ENCODE peak calls at places on chromosomes 12 and 14, in nine cellular contexts. H is CD4-positive, CD25-positive, alpha-beta regulatory T cell; A is suprapubic skin; B is stomach; D is HT1080; P is RPMI8226; J is Right ventricle myocardium superior; L is ureter; Q is GM23248. K is an unnamed sample.
A peak's percentile ranks its signal among the peaks of the same experiment; 100 is the strongest.

GRCh38 chr14:94602722-94603121 is 9.5 kb upstream of the SERPINA3 start:
- DNase-seq in D (no peak), B (no peak), L (no peak), A (no peak), H (no peak), J (no peak), P (no peak), Q (no peak), K (no peak)

GRCh38 chr12:2642176-2642892 is 152.4 kb upstream of the FKBP4 start:
- DNase-seq in B (no peak), D (no peak), L (no peak), A (no peak), Q (no peak), H (peak; percentile 12), P (no peak), J (no peak), K (no peak)

GRCh38 chr12:87383705-87384104 is 645.5 kb downstream of the C12orf50 start:
- DNase-seq in J (no peak), L (no peak), D (peak; percentile 4), H (no peak), Q (no peak), A (no peak), B (no peak), P (no peak), K (no peak)

GRCh38 chr12:2013527-2014223 is 9.4 kb upstream of the DCP1B start:
- DNase-seq in Q (peak; percentile 35), A (no peak), D (no peak), H (no peak), B (peak; percentile 29), P (no peak), J (peak; percentile 65), L (no peak), K (no peak)

GRCh38 chr12:88726806-88727722 is 146.8 kb upstream of the KITLG start:
- DNase-seq in J (no peak), A (no peak), B (no peak), D (peak; percentile 21), Q (peak; percentile 84), P (no peak), L (no peak), H (no peak), K (no peak)

GRCh38 chr12:123946152-123946515 is 26.5 kb downstream of the CCDC92 start:
- DNase-seq in H (no peak), D (no peak), J (no peak), A (peak; percentile 57), B (no peak), L (no peak), Q (no peak), P (no peak), K (no peak)

GRCh38 chr14:32430326-32430725 is 101.2 kb downstream of the AKAP6 start:
- DNase-seq in J (no peak), H (peak; percentile 28), P (no peak), D (peak; percentile 86), A (no peak), B (no peak), Q (peak; percentile 24), L (no peak), K (no peak)

GRCh38 chr12:132404956-132405741 is 75.8 kb upstream of the GALNT9 start:
- DNase-seq in H (no peak), Q (no peak), A (no peak), L (no peak), P (no peak), B (no peak), D (no peak), J (peak; percentile 16), K (no peak)

GRCh38 chr14:38074754-38075153 is 132.9 kb upstream of the SSTR1 start:
- DNase-seq in P (no peak), H (peak; percentile 78), Q (no peak), A (no peak), L (no peak), B (no peak), D (no peak), J (no peak), K (peak; percentile 64)

GRCh38 chr12:1592444-1593231 is 1.7 kb downstream of the FBXL14 start:
- DNase-seq in L (no peak), D (peak; percentile 62), Q (peak; percentile 88), A (no peak), H (peak; percentile 84), P (peak; percentile 77), B (no peak), J (peak; percentile 45), K (peak; percentile 71)

GRCh38 chr12:22064968-22065367 is 18.9 kb downstream of the CMAS start:
- DNase-seq in B (no peak), Q (no peak), D (no peak), P (no peak), J (no peak), L (no peak), H (no peak), A (no peak), K (no peak)

GRCh38 chr14:87217023-87217422 is 776.0 kb downstream of the GALC start:
- DNase-seq in D (no peak), J (no peak), L (no peak), P (no peak), H (no peak), B (no peak), Q (no peak), A (no peak), K (no peak)

GRCh38 chr12:107612508-107612907 is 73.1 kb upstream of the PWP1 start:
- DNase-seq in A (no peak), P (no peak), B (no peak), J (no peak), Q (no peak), H (no peak), L (no peak), D (no peak), K (no peak)

GRCh38 chr12:119544780-119545625 is 48.6 kb upstream of the TMEM233 start:
- DNase-seq in J (peak; percentile 57), L (peak; percentile 73), D (peak; percentile 65), Q (peak; percentile 76), A (no peak), H (peak; percentile 68), B (peak; percentile 63), P (peak; percentile 72), K (peak; percentile 42)

K was measured in CD4-positive, alpha-beta memory T cell.